ENCODE peak calls at places on chromosomes 7 and 10, in ten cellular contexts. D is HepG2, X is cardiac muscle cell, B is foreskin fibroblast, O is SK-N-SH, M is A549, V is OCI-LY7, G is neural progenitor cell, H is right lobe of liver, C is cardiac fibroblast. Q is an unnamed sample.

GRCh38 chr7:146366938-146367337 is 250.3 kb downstream of the CNTNAP2 start:
- DNase-seq in H (no peak), V (no peak), G (no peak), C (peak), X (no peak), O (no peak), D (no peak), M (no peak), B (peak), Q (no peak)

GRCh38 chr10:112314822-112315474 is 31.7 kb downstream of the TECTB start:
- DNase-seq in O (peak), M (peak), B (peak), G (peak), X (peak), D (peak), V (peak), H (peak), C (peak), Q (peak)

GRCh38 chr10:113991091-113991860 is 52.4 kb upstream of the ADRB1 start:
- DNase-seq in G (no peak), C (no peak), H (no peak), O (no peak), M (no peak), X (no peak), V (no peak), B (peak), D (no peak), Q (no peak)

GRCh38 chr7:12623885-12624498 is 53.5 kb downstream of the SCIN start:
- DNase-seq in O (peak), X (peak), H (no peak), D (no peak), B (peak), M (peak), V (no peak), C (peak), G (no peak), Q (no peak)

GRCh38 chr10:131025333-131025732 is 286.2 kb downstream of the TCERG1L start:
- DNase-seq in X (no peak), C (no peak), D (no peak), M (no peak), B (no peak), G (no peak), V (no peak), H (no peak), O (no peak), Q (no peak)

GRCh38 chr7:129169171-129169643 is 19.2 kb upstream of the SMO start:
- DNase-seq in C (peak), B (peak), G (peak), V (no peak), O (no peak), M (no peak), X (peak), D (no peak), H (peak), Q (peak)

GRCh38 chr7:134920026-134920758 is 66.1 kb upstream of the AGBL3 start:
- DNase-seq in O (no peak), X (no peak), V (no peak), C (peak), H (no peak), M (peak), G (no peak), B (peak), D (no peak), Q (no peak)

GRCh38 chr10:778626-779330 is 89.3 kb upstream of the DIP2C start:
- DNase-seq in V (no peak), G (no peak), H (no peak), M (no peak), B (no peak), X (no peak), O (peak), D (no peak), C (no peak), Q (no peak)

GRCh38 chr7:31696270-31696669 is 9.3 kb downstream of the PPP1R17 start:
- DNase-seq in B (no peak), C (no peak), G (no peak), D (no peak), M (no peak), O (no peak), X (no peak), H (no peak), V (no peak), Q (no peak)

DNA sequence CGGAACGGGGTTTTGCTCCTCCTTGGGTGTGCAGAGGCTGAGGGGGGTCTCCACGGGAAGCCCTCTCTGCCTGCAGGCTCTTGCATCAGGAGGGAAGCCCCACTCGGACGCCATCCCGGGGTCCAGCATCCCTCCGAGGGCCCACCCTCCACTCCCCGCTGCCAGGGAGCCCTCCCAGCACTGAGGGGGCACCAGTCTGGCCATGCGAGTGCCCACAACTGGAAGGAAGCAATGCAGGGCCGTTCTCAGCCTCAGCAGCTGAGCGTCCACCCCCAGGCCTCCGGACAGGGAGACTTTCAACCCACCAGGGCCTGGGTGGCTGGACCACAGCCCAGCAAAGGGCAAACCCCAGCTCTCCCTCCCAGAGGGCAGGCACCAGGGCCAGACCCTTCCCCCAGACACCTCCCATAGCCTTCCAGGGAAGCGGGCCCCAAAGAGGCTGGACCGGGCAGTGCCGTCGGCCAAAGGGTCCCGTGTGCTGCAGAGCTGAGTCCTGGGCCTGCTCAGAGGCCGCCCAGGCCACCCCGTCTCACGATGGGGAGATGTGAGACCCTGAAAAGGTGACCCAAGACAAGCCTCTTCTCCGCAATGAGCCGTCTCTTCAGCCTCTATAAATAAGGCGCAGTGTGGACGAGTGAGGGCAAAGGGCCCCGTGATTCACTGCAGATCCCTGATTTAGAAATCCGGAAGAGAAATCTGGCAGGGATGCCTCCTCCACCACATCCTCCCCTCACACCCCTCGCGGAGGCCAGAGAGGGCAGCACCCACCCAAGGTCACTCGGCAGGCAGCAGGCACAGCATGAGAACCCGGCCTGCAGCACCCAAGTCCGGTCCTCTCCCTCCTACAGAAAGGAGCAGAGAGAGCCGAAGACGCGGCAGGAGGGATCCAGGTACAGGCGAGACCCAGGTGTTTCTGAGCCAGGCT is 81.9 kb upstream of the DNAAF5 start:
- DNase-seq in M (no peak), C (no peak), G (no peak), X (no peak), O (no peak), H (no peak), D (no peak), B (no peak), V (no peak), Q (no peak)
- TF ChIP-seq CTCF in M (no peak), C (no peak), G (no peak), X (no peak), O (no peak), H (no peak), D (no peak), B (no peak), V (no peak), Q (no peak)

GRCh38 chr7:117385340-117386124 is 41.8 kb downstream of the ASZ1 start:
- DNase-seq in M (no peak), O (peak), V (peak), D (no peak), C (peak), H (no peak), G (no peak), B (peak), X (peak), Q (no peak)
- TF ChIP-seq CTCF in M (peak), O (peak), V (peak), D (peak), C (peak), H (peak), G (peak), B (peak), X (peak), Q (peak)

DNA sequence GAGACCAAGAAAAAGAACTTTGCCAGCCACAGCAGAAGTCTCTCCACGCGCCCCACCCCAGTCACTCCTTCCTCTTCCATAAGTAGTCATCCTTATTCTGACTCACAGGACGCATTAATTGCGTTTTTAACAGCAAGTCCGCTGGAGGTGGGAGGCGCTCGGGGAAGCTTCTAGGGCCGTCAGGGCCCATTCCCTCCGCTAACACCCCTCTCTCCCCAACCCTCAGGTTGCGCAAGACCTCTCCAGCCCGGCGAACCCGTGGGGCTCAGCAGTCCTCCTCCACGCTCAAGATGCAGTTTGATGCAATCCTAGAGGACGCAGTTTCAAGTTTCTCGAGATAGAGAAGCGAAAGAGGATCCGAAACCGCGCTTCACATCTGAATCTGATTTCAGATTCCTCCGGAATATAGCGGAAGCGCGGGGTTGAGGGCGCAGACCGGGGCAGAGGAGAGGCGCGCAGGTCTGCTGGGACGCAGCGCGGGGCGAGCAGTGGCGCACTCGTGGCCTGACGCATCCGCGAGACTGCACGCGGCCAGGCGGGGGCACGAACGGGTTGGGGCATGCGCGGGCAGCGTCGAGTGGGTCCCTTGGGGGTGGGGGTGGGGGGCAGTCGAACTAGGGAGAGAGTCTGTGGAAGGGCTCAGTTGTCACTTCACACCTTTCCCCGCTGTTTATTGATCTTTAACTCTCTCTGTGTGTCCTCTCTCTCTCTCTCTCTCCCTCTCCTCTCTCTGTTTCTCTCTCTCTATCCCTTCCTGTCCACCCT is 37.8 kb upstream of the PSAP start:
- DNase-seq in H (peak), M (peak), C (peak), G (peak), B (peak), V (peak), D (no peak), O (peak), X (peak), Q (peak)
- TF ChIP-seq CTCF in H (no peak), M (peak), C (no peak), G (no peak), B (no peak), V (peak), D (no peak), O (peak), X (peak), Q (no peak)

DNA sequence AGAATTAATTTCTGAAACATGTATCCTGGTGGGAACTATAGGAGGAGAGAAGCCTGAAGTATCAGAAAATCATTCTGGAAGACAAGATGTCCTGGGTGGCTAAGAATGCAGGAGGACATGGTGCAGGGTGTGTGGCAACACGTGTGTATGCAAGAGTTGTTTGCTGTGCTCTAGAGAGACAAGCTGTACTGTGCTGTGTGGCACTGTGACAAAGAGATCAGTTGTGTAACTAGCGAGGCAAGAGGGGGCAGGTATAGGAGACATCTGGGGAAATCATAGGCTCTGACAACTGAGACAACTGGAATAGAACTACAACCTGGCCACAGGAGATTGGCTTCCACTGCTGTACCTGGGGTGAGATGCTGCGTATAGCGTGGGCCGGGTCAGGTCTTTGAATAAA is 9.3 kb downstream of the ITGA8 start:
- DNase-seq in X (no peak), H (no peak), O (no peak), C (no peak), B (no peak), M (no peak), G (no peak), V (no peak), D (no peak), Q (no peak)
- TF ChIP-seq CTCF in X (no peak), H (no peak), O (no peak), C (no peak), B (no peak), M (no peak), G (no peak), V (no peak), D (no peak), Q (no peak)

DNA sequence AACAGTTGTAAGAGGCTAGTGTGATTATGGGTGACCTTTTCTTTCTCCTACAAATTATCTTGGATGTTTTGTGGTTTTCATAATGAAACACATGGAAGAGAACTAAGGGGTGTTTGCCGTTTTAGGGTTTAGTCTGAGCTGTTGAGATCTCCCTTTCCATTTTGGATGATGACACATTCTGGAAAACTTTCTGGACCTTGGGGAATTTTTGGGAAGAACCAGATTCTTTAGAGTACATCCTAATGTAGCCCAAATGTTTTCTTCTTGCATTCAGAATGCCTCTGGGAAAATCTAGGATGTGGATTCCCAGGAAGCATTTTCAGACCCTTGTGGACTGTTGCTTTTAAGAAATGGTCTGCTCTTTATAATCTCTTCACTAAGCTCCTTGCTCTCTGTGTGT is 165.7 kb downstream of the SORCS3 start:
- DNase-seq in X (no peak), O (no peak), G (no peak), C (no peak), H (no peak), D (no peak), B (peak), V (no peak), M (no peak), Q (no peak)
- TF ChIP-seq CTCF in X (no peak), O (no peak), G (no peak), C (no peak), H (no peak), D (no peak), B (no peak), V (no peak), M (no peak), Q (no peak)

DNA sequence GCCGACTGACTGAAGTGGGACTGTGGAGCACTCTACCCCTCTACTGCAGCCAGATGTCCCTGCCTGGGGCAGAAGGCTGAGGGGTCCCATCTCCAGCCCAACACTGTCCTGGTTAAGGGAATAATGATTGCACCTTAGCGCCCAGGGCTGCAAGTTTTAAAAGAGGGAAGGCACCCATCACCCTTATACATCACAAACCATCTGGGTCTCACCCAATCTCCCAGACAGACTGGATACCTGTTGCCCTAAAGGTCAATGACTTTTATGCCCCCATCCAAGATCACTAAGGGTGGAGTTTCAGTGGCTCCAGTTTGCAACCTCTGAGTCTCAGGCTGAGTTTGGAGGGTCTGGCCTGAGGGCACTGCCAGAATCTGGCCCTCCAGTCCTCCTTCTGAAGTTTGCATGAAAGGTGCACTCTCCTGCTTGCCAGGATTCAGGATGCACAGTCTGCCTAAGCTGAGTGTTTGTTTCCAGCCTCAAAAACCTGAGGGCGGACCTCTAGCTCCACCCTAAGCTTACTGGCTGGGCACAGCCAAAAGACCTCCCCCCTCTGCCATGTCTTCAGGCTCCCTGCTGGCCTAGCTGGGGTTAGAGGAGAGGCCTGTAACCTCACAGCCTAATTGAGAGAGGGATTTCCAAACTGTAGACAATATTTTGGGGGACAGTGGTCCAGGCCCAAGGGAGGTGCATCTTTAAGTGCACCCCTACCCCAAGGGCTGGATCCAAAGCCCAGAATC is 2.5 kb upstream of the EMX2 start:
- DNase-seq in M (no peak), V (no peak), D (no peak), X (no peak), C (no peak), H (no peak), O (no peak), G (peak), B (no peak), Q (no peak)
- TF ChIP-seq CTCF in M (no peak), V (no peak), D (no peak), X (no peak), C (no peak), H (no peak), O (no peak), G (no peak), B (no peak), Q (no peak)

GRCh38 chr7:108453320-108453719 is 2.9 kb downstream of the NRCAM start:
- DNase-seq in H (no peak), M (no peak), C (no peak), O (no peak), G (no peak), V (no peak), D (no peak), X (no peak), B (no peak), Q (no peak)

GRCh38 chr7:108454317-108454673 is 1.9 kb downstream of the NRCAM start:
- DNase-seq in V (no peak), C (no peak), O (no peak), B (no peak), X (no peak), H (no peak), G (no peak), M (no peak), D (no peak), Q (no peak)

GRCh38 chr7:108454674-108455523 is 1.3 kb downstream of the NRCAM start:
- DNase-seq in D (no peak), O (peak), M (peak), X (peak), B (peak), V (no peak), C (peak), H (no peak), G (peak), Q (peak)

GRCh38 chr7:108451296-108451848 is 4.9 kb downstream of the NRCAM start:
- DNase-seq in C (no peak), X (no peak), H (no peak), G (no peak), M (no peak), V (no peak), D (no peak), O (no peak), B (no peak), Q (no peak)

GRCh38 chr7:108452707-108453106 is 3.5 kb downstream of the NRCAM start:
- DNase-seq in X (peak), H (no peak), O (peak), G (peak), C (peak), V (peak), B (peak), M (peak), D (peak), Q (no peak)
- TF ChIP-seq CTCF in X (peak), H (peak), O (peak), G (peak), C (peak), V (peak), B (peak), M (peak), D (peak), Q (peak)

DNA sequence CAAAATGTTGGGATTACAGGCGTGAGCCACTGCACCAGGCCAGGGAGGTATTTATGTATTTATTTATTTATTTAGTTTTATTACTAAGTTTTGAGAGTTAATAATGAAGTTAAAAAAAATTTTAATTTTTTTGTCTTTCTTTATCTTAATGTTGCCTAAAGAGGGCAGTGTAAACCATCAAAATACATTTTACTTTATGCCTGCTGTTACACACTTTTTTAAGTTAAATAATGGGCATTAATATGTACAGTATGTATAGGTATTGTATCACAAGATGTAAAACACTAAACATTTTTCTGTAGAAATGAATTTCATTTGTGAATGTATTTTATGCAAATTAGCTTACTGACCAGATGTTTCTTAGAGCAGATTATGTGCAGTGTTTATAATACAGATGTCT is 129.4 kb downstream of the AASS start:
- DNase-seq in X (no peak), D (no peak), O (no peak), H (no peak), V (no peak), G (no peak), C (peak), B (peak), M (no peak), Q (no peak)
- TF ChIP-seq CTCF in X (no peak), D (no peak), O (peak), H (no peak), V (peak), G (peak), C (peak), B (no peak), M (no peak), Q (peak)

DNA sequence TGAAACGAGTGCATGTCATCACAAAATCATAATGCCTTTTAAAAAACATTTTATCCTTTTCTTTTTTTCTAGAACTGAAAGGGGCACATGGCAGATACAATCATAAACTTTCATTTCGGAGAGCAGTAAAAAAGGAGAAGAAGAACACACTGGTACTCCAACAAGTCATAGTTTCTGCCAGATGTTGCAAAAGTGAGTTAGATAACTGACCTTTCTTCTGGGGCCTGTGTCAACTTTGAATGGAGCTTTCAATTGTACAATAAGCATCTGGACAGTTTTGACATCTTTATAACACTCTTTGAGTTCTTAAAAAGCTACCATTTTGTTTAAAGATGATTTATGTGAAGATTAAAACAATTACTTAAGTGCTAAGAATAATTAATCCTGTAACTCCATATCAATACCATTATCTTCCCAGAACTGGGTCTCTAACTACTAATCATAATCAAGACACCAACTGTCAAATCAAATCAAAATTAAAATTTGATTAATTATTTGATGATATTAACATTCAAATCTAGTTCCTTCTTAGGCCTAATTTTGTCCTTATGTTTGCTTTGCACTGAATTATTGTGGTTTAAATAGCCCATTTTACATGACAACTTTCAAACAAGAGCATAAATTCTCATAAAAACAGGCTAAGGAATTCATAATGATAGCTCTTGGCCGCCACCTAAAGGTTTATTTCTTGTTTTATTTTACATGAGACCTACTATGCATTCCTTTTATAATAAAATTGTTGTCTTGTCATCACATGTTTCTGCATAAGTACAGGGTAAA is 19.5 kb upstream of the ITGB8 start:
- DNase-seq in H (no peak), O (no peak), X (peak), D (peak), B (peak), V (peak), C (peak), G (peak), M (no peak), Q (no peak)
- TF ChIP-seq CTCF in H (peak), O (peak), X (peak), D (peak), B (peak), V (peak), C (peak), G (peak), M (peak), Q (peak)